ENCODE peak calls at places on chromosome 9, in nine cellular contexts. E is dermis blood vessel endothelial cell; U is immature natural killer cell; Q is stimulated activated CD4-positive, alpha-beta T cell treated with anti-CD3 and anti-CD28 coated beads, Interleukin-1b, Interleukin-23, amount 100 ng/mL, for 1 hour; L is naive thymus-derived CD8-positive, alpha-beta T cell; T is CD8-positive, alpha-beta T cell; M is activated naive CD4-positive, alpha-beta T cell; A is nucleus accumbens; I is ovary. G is an unnamed sample.

GRCh38 chr9:134488901-134489280 is 152.7 kb upstream of the COL5A1 start:
- DNase-seq in I (no peak), A (no peak), L (no peak), Q (no peak), T (no peak), U (no peak), E (no peak), M (no peak), G (no peak)

GRCh38 chr9:92870289-92870688 is 7.5 kb downstream of the ZNF484 start:
- DNase-seq in U (no peak), A (no peak), E (no peak), T (no peak), Q (no peak), L (no peak), I (no peak), M (no peak), G (no peak)

GRCh38 chr9:76459691-76460635 is 981 bp downstream of the GCNT1 start:
- DNase-seq in A (peak), U (no peak), T (no peak), L (peak), E (peak), I (no peak), M (no peak), Q (no peak), G (no peak)

GRCh38 chr9:121559183-121559582 is 59.5 kb upstream of the GGTA1 start:
- DNase-seq in Q (no peak), T (no peak), I (no peak), E (peak), U (no peak), M (no peak), A (no peak), L (no peak), G (no peak)

GRCh38 chr9:128987800-128988199 is 40.3 kb downstream of the NUP188 start:
- DNase-seq in A (no peak), M (no peak), E (peak), U (no peak), L (no peak), T (no peak), Q (no peak), I (no peak), G (no peak)

GRCh38 chr9:120439147-120439546 is 140.8 kb downstream of the CDK5RAP2 start:
- DNase-seq in M (no peak), E (peak), U (no peak), Q (no peak), L (no peak), T (no peak), A (no peak), I (no peak), G (no peak)

GRCh38 chr9:97711223-97711626 is 14.1 kb upstream of the XPA start:
- DNase-seq in L (no peak), I (no peak), Q (no peak), T (no peak), M (no peak), U (peak), A (no peak), E (no peak), G (no peak)

GRCh38 chr9:38432922-38433510 is 8.8 kb upstream of the IGFBPL1 start:
- DNase-seq in Q (no peak), E (peak), U (peak), A (no peak), T (no peak), M (no peak), I (no peak), L (peak), G (no peak)

GRCh38 chr9:14320272-14321245 is 6.6 kb upstream of the NFIB start:
- DNase-seq in L (no peak), Q (no peak), M (no peak), T (no peak), I (no peak), A (no peak), E (peak), U (no peak), G (no peak)

GRCh38 chr9:124800306-124801259 is 23.6 kb downstream of the OLFML2A start:
- DNase-seq in L (no peak), E (peak), M (no peak), U (no peak), A (no peak), T (no peak), I (no peak), Q (no peak), G (no peak)

GRCh38 chr9:121945849-121946248 is 147.3 kb downstream of the TTLL11 start:
- DNase-seq in Q (no peak), I (no peak), M (no peak), T (no peak), A (no peak), U (no peak), E (peak), L (no peak), G (no peak)

GRCh38 chr9:124297553-124297905 is 39.8 kb downstream of the NEK6 start:
- DNase-seq in L (no peak), U (no peak), I (peak), E (peak), A (no peak), M (no peak), T (no peak), Q (no peak), G (no peak)

GRCh38 chr9:92658611-92659010 is 11.3 kb downstream of the IPPK start:
- DNase-seq in I (no peak), E (no peak), Q (no peak), U (no peak), M (no peak), L (no peak), T (no peak), A (no peak), G (no peak)

GRCh38 chr9:96219615-96220257 is 82.2 kb downstream of the HSD17B3 start:
- DNase-seq in Q (no peak), T (no peak), I (peak), A (no peak), L (no peak), U (peak), E (peak), M (no peak), G (peak)

GRCh38 chr9:73613092-73613701 is 461.5 kb downstream of the ANXA1 start:
- DNase-seq in A (no peak), T (no peak), M (no peak), L (no peak), E (no peak), U (no peak), I (no peak), Q (no peak), G (no peak)

GRCh38 chr9:137459147-137459600 is at the start of gene NSMF:
- DNase-seq in L (peak), Q (peak), U (peak), E (peak), M (peak), I (peak), T (peak), A (peak), G (peak)

GRCh38 chr9:112249277-112249676 is 74.2 kb upstream of the SUSD1 start:
- DNase-seq in T (no peak), I (no peak), M (no peak), A (no peak), E (peak), Q (no peak), L (no peak), U (no peak), G (no peak)

GRCh38 chr9:129312251-129312650 is 134.2 kb upstream of the IER5L start:
- DNase-seq in A (no peak), T (no peak), L (no peak), I (no peak), U (no peak), Q (no peak), E (no peak), M (no peak), G (no peak)

GRCh38 chr9:133990366-133991210 is 1.5 kb downstream of the VAV2 start:
- DNase-seq in Q (no peak), I (peak), L (no peak), M (no peak), A (no peak), T (no peak), E (peak), U (no peak), G (no peak)

GRCh38 chr9:122904466-122904822 is 715 bp downstream of the RC3H2 start:
- DNase-seq in I (peak), A (peak), T (peak), E (peak), Q (no peak), M (no peak), L (no peak), U (no peak), G (peak)

GRCh38 chr9:98118640-98119601 is at the start of gene TRIM14:
- DNase-seq in U (peak), Q (no peak), T (peak), M (no peak), E (peak), I (peak), A (peak), L (peak), G (peak)

GRCh38 chr9:12094051-12094450 is 599.1 kb upstream of the TYRP1 start:
- DNase-seq in L (no peak), T (no peak), A (no peak), I (no peak), E (no peak), M (no peak), U (no peak), Q (no peak), G (no peak)

GRCh38 chr9:32968101-32969011 is 33.1 kb downstream of the APTX start:
- DNase-seq in U (peak), M (no peak), I (peak), L (peak), T (peak), A (peak), Q (no peak), E (peak), G (peak)

GRCh38 chr9:29349050-29349449 is 1775.8 kb upstream of the C9orf72 start:
- DNase-seq in T (no peak), I (no peak), M (no peak), E (no peak), L (no peak), A (no peak), Q (no peak), U (no peak), G (no peak)

GRCh38 chr9:134239939-134240338 is 75.6 kb upstream of the RNU6ATAC start:
- DNase-seq in A (no peak), L (no peak), Q (no peak), E (no peak), I (no peak), T (no peak), U (no peak), M (no peak), G (no peak)

GRCh38 chr9:3238241-3238640 is 287.6 kb downstream of the RFX3 start:
- DNase-seq in Q (no peak), T (no peak), M (no peak), A (no peak), E (no peak), I (no peak), U (no peak), L (no peak), G (no peak)

GRCh38 chr9:32873546-32873945 is 90.2 kb downstream of the TMEM215 start:
- DNase-seq in E (no peak), Q (no peak), U (no peak), I (no peak), A (no peak), M (no peak), T (no peak), L (no peak), G (no peak)

GRCh38 chr9:13364271-13364670 is 84.8 kb upstream of the MPDZ start:
- DNase-seq in U (no peak), T (no peak), A (no peak), M (no peak), Q (no peak), I (no peak), E (no peak), L (no peak), G (no peak)

GRCh38 chr9:16102154-16102553 is 549.3 kb downstream of the CCDC171 start:
- DNase-seq in A (no peak), U (no peak), Q (no peak), L (no peak), M (no peak), T (no peak), I (no peak), E (no peak), G (no peak)

GRCh38 chr9:33375238-33375840 is 27.0 kb downstream of the AQP7 start:
- DNase-seq in L (no peak), Q (no peak), U (no peak), E (no peak), I (no peak), A (no peak), T (no peak), M (no peak), G (no peak)

GRCh38 chr9:123924727-123925126 is 5.2 kb downstream of the DENND1A start:
- DNase-seq in Q (no peak), U (no peak), T (no peak), A (no peak), E (no peak), L (no peak), M (no peak), I (no peak), G (no peak)

G was measured in activated T-helper 1 cell treated with anti-CD3 and anti-CD28 coated beads, Interleukin-12 subunit alpha, Interleukin-12 subunit beta, Interleukin-2, Interleukin-4 antibody, amounts not matched to agents 30 ng/mL and 10 ng/mL and 1 ng/mL, durations not matched to agents 14 hours and 24 hours and 36 hours.